ENCODE peak calls at places on chromosomes 6 and 20, in seven cellular contexts. Z, K, L, P, W, Q and T are unnamed samples.

GRCh38 chr6:71236926-71237425 is 51.6 kb upstream of the OGFRL1 start:
- DNase-seq in Z (no peak), K (no peak), L (no peak), P (no peak), W (no peak), Q (no peak), T (no peak)

GRCh38 chr20:47951521-47951951 is 166.3 kb upstream of the SULF2 start:
- DNase-seq in Z (no peak), K (no peak), L (no peak), P (no peak), W (no peak), Q (peak), T (no peak)

GRCh38 chr6:13586936-13587542 is 12.6 kb downstream of the SIRT5 start:
- DNase-seq in Z (no peak), K (no peak), L (no peak), P (no peak), W (no peak), Q (no peak), T (peak)

GRCh38 chr6:11160199-11160598 is 48.7 kb upstream of the ERVFRD-1 start:
- DNase-seq in Z (no peak), K (no peak), L (no peak), P (no peak), W (no peak), Q (no peak), T (no peak)

GRCh38 chr20:19501476-19502115 is 256.5 kb upstream of the RIN2 start:
- DNase-seq in Z (no peak), K (no peak), L (no peak), P (no peak), W (no peak), Q (no peak), T (no peak)

GRCh38 chr20:45969712-45970634 is 2.0 kb downstream of the ZNF335 start:
- DNase-seq in Z (no peak), K (no peak), L (no peak), P (no peak), W (no peak), Q (peak), T (peak)

GRCh38 chr6:18422136-18422535 is 35.0 kb downstream of the RNF144B start:
- DNase-seq in Z (no peak), K (no peak), L (no peak), P (no peak), W (no peak), Q (no peak), T (no peak)

GRCh38 chr6:30810813-30811329 is 66.5 kb upstream of the IER3 start:
- DNase-seq in Z (peak), K (no peak), L (no peak), P (no peak), W (no peak), Q (no peak), T (no peak)

GRCh38 chr6:122715725-122716124 is 63.8 kb upstream of the FABP7 start:
- DNase-seq in Z (no peak), K (no peak), L (no peak), P (no peak), W (no peak), Q (peak), T (no peak)

GRCh38 chr20:5557123-5557522 is 193.1 kb upstream of the SHLD1 start:
- DNase-seq in Z (peak), K (no peak), L (peak), P (peak), W (peak), Q (peak), T (peak)

GRCh38 chr6:163903528-163903927 is 489.0 kb downstream of the QKI start:
- DNase-seq in Z (no peak), K (no peak), L (no peak), P (no peak), W (no peak), Q (no peak), T (peak)

GRCh38 chr6:390914-391558 is 516 bp upstream of the IRF4 start:
- DNase-seq in Z (peak), K (no peak), L (no peak), P (no peak), W (no peak), Q (peak), T (peak)

GRCh38 chr6:388202-388903 is 3.2 kb upstream of the IRF4 start:
- DNase-seq in Z (no peak), K (peak), L (no peak), P (no peak), W (peak), Q (no peak), T (peak)

GRCh38 chr6:391559-392440 is at the start of gene IRF4:
- DNase-seq in Z (peak), K (no peak), L (no peak), P (peak), W (no peak), Q (no peak), T (peak)

GRCh38 chr6:389143-389542 is 2.4 kb upstream of the IRF4 start:
- DNase-seq in Z (no peak), K (no peak), L (no peak), P (no peak), W (no peak), Q (no peak), T (peak)

GRCh38 chr6:389622-390021 is 1.9 kb upstream of the IRF4 start:
- DNase-seq in Z (peak), K (no peak), L (no peak), P (no peak), W (no peak), Q (no peak), T (peak)
- TF ChIP-seq CTCF in Z (peak), K (no peak), L (no peak), P (peak), W (no peak), Q (peak), T (no peak)

GRCh38 chr6:159311618-159312017 is 142.4 kb downstream of the FNDC1 start:
- DNase-seq in Z (no peak), K (no peak), L (no peak), P (no peak), W (no peak), Q (no peak), T (peak)
- TF ChIP-seq CTCF in Z (no peak), K (no peak), L (no peak), P (no peak), W (no peak), Q (no peak), T (peak)

DNA sequence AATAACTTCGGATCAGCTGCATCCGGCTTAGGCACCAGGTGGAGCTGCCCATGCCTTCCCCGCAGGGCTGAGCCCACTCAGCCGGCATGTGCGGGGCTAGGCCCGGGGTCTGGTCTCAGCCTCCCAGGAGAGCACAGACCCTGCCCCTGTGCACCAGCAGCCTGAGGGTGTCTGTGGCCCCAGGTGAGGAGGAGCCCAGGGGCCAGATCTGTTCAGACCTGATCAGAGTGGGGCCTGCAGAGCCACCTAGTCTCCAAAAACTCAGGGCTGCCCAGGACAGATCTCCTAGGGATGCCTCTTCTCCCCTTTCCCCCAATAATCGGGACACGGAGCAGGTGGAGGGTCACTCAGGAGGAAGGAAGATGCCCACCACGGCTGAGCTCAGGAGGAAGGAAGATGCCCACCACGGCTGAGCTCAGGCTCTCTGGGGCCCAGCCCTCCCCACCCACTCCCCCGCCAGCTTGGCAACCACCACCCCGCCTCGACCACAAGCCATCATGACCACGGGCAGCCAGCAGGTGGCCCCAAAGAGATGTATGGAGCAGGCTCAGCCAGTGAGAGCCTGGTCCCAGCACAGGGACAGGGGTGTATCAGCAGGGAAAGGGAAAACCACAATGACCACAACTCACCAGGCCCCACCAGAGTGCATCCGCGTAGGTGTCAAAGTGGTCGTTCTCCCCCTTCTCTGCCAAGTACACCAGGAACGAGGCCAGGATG is 30.5 kb downstream of the KCNQ2 start:
- DNase-seq in Z (peak), K (no peak), L (no peak), P (peak), W (peak), Q (peak), T (peak)
- TF ChIP-seq CTCF in Z (peak), K (peak), L (peak), P (peak), W (no peak), Q (peak), T (peak)

GRCh38 chr6:16759646-16760535 is 1.4 kb downstream of the ATXN1 start:
- DNase-seq in Z (peak), K (no peak), L (peak), P (peak), W (peak), Q (peak), T (peak)
- TF ChIP-seq CTCF in Z (peak), K (no peak), L (no peak), P (no peak), W (no peak), Q (peak), T (no peak)

DNA sequence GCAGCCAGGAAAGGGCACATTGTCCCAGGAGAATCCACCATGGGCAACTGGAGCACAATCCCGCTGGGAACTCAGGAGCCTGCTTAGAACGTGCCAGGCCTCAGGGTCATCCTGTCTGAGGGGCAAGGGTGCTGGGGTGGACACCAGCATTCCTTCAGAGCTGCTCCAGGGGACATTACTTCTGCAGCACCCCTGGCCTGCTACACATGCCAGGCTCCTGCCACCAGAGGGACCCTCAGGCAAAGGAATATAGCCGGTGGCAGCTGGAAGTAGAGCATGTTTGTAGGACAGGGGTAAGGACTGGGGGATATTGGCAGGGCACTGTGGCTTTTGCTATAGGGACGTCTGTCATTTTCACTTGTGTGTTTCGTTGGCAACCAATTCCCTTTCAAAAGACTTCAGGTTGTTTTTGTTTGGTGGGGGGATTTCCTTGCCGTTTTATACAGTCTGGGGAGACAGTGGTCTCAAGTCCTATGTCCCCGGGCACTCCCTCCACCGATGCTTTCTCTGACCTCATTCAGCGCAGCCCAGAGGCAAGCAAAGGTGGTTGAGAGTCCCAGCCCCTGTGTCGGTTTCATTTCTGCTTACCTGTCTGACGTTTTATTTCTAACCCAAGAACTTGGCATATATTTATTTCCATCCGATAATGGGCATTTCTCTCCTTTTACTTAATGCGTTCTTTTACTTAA is 130.8 kb downstream of the JPH2 start:
- DNase-seq in Z (no peak), K (no peak), L (no peak), P (peak), W (no peak), Q (peak), T (peak)
- TF ChIP-seq CTCF in Z (peak), K (peak), L (peak), P (peak), W (no peak), Q (peak), T (peak)

GRCh38 chr6:68445926-68446325 is 189.2 kb upstream of the ADGRB3 start:
- DNase-seq in Z (no peak), K (no peak), L (no peak), P (no peak), W (no peak), Q (no peak), T (no peak)

GRCh38 chr6:68447112-68447511 is 188.0 kb upstream of the ADGRB3 start:
- DNase-seq in Z (no peak), K (no peak), L (no peak), P (no peak), W (no peak), Q (no peak), T (no peak)

GRCh38 chr6:68443704-68444103 is 191.4 kb upstream of the ADGRB3 start:
- DNase-seq in Z (no peak), K (no peak), L (no peak), P (no peak), W (no peak), Q (no peak), T (no peak)
- TF ChIP-seq CTCF in Z (no peak), K (no peak), L (no peak), P (no peak), W (no peak), Q (no peak), T (no peak)

GRCh38 chr20:12798286-12798685 is 210.5 kb upstream of the SPTLC3 start:
- DNase-seq in Z (no peak), K (no peak), L (no peak), P (no peak), W (no peak), Q (no peak), T (no peak)
- TF ChIP-seq CTCF in Z (no peak), K (no peak), L (no peak), P (no peak), W (no peak), Q (no peak), T (no peak)

DNA sequence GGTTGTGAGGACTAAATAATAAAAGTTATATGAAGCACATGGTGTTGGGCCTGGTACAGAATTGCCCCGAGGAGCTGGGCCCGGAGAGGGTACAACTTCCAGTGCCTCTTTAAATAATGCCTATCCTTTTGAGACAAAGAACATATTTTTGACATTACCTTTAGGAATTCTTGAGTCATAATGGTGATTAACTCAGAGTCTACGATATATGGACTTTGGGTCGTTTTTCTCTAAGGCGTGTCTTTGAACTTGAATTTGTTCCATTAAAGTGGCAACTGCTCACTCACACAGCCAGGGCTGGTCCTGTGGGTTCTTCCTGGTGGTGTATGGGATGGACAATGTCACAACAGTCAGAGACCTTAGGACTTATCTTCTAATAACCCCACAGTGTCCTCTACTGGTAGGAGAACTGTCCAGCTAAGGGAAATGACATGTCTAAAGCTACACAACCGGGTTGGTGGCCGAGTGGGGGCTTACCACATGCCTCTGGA is 106.5 kb downstream of the CDC5L start:
- DNase-seq in Z (no peak), K (no peak), L (peak), P (no peak), W (no peak), Q (peak), T (peak)
- TF ChIP-seq CTCF in Z (no peak), K (no peak), L (peak), P (no peak), W (no peak), Q (peak), T (peak)